ENCODE peak calls at places on chromosomes 2 and 18, in ten cellular contexts. One of them, this sample, is unnamed.

GRCh38 chr2:46645681-46646162 is 166.4 kb downstream of the TMEM247 start:
- DNase-seq in COR-L47: no peak
- DNase-seq in iris pigment epithelial cell: peak
- DNase-seq in kidney glomerular epithelial cell: no peak
- DNase-seq in posterior cingulate gyrus: no peak
- DNase-seq in OCI-LY7: no peak
- DNase-seq in CD4-positive, alpha-beta T cell: no peak
- DNase-seq in NCI-H510A treated with DMSO at 0.1 percent for 48 hours: peak
- DNase-seq in ovary: peak
- DNase-seq in uterus: peak
- DNase-seq in this sample: no peak

GRCh38 chr2:198296665-198297308 is 492.4 kb downstream of the PLCL1 start:
- DNase-seq in NCI-H510A treated with DMSO at 0.1 percent for 48 hours: peak
- DNase-seq in iris pigment epithelial cell: peak
- DNase-seq in COR-L47: peak
- DNase-seq in uterus: peak
- DNase-seq in OCI-LY7: peak
- DNase-seq in posterior cingulate gyrus: peak
- DNase-seq in ovary: peak
- DNase-seq in kidney glomerular epithelial cell: peak
- DNase-seq in CD4-positive, alpha-beta T cell: peak
- DNase-seq in this sample: peak

GRCh38 chr2:231348173-231348572 is 47.3 kb upstream of the B3GNT7 start:
- DNase-seq in OCI-LY7: no peak
- DNase-seq in kidney glomerular epithelial cell: no peak
- DNase-seq in posterior cingulate gyrus: no peak
- DNase-seq in COR-L47: no peak
- DNase-seq in ovary: no peak
- DNase-seq in CD4-positive, alpha-beta T cell: no peak
- DNase-seq in NCI-H510A treated with DMSO at 0.1 percent for 48 hours: no peak
- DNase-seq in iris pigment epithelial cell: peak
- DNase-seq in uterus: no peak
- DNase-seq in this sample: no peak

GRCh38 chr2:129460643-129461198 is 518.7 kb upstream of the RAB6C start:
- DNase-seq in COR-L47: no peak
- DNase-seq in OCI-LY7: no peak
- DNase-seq in posterior cingulate gyrus: no peak
- DNase-seq in CD4-positive, alpha-beta T cell: no peak
- DNase-seq in kidney glomerular epithelial cell: no peak
- DNase-seq in uterus: no peak
- DNase-seq in ovary: no peak
- DNase-seq in NCI-H510A treated with DMSO at 0.1 percent for 48 hours: no peak
- DNase-seq in iris pigment epithelial cell: no peak
- DNase-seq in this sample: no peak

GRCh38 chr18:50816767-50817166 is 3.0 kb downstream of the MRO start:
- DNase-seq in uterus: no peak
- DNase-seq in NCI-H510A treated with DMSO at 0.1 percent for 48 hours: no peak
- DNase-seq in kidney glomerular epithelial cell: peak
- DNase-seq in OCI-LY7: peak
- DNase-seq in posterior cingulate gyrus: no peak
- DNase-seq in CD4-positive, alpha-beta T cell: no peak
- DNase-seq in ovary: no peak
- DNase-seq in COR-L47: no peak
- DNase-seq in iris pigment epithelial cell: peak
- DNase-seq in this sample: no peak

GRCh38 chr18:31943895-31944816 is 1.2 kb upstream of the TRAPPC8 start:
- DNase-seq in ovary: no peak
- DNase-seq in NCI-H510A treated with DMSO at 0.1 percent for 48 hours: no peak
- DNase-seq in kidney glomerular epithelial cell: peak
- DNase-seq in OCI-LY7: no peak
- DNase-seq in uterus: no peak
- DNase-seq in iris pigment epithelial cell: no peak
- DNase-seq in CD4-positive, alpha-beta T cell: no peak
- DNase-seq in posterior cingulate gyrus: no peak
- DNase-seq in COR-L47: no peak
- DNase-seq in this sample: no peak

GRCh38 chr18:77063256-77063655 is 69.3 kb downstream of the MBP start:
- DNase-seq in OCI-LY7: peak
- DNase-seq in ovary: no peak
- DNase-seq in COR-L47: no peak
- DNase-seq in iris pigment epithelial cell: peak
- DNase-seq in NCI-H510A treated with DMSO at 0.1 percent for 48 hours: no peak
- DNase-seq in posterior cingulate gyrus: no peak
- DNase-seq in CD4-positive, alpha-beta T cell: peak
- DNase-seq in kidney glomerular epithelial cell: peak
- DNase-seq in uterus: no peak
- DNase-seq in this sample: peak

GRCh38 chr2:229714736-229715541 is 584 bp upstream of the DNER start:
- DNase-seq in OCI-LY7: no peak
- DNase-seq in COR-L47: no peak
- DNase-seq in uterus: no peak
- DNase-seq in kidney glomerular epithelial cell: peak
- DNase-seq in ovary: no peak
- DNase-seq in iris pigment epithelial cell: peak
- DNase-seq in CD4-positive, alpha-beta T cell: no peak
- DNase-seq in posterior cingulate gyrus: peak
- DNase-seq in NCI-H510A treated with DMSO at 0.1 percent for 48 hours: peak
- DNase-seq in this sample: peak

GRCh38 chr2:232506713-232507112 is 13.5 kb upstream of the PRSS56 start:
- DNase-seq in CD4-positive, alpha-beta T cell: no peak
- DNase-seq in kidney glomerular epithelial cell: no peak
- DNase-seq in uterus: no peak
- DNase-seq in posterior cingulate gyrus: no peak
- DNase-seq in COR-L47: no peak
- DNase-seq in NCI-H510A treated with DMSO at 0.1 percent for 48 hours: no peak
- DNase-seq in OCI-LY7: no peak
- DNase-seq in ovary: peak
- DNase-seq in iris pigment epithelial cell: no peak
- DNase-seq in this sample: no peak

GRCh38 chr2:207532676-207533075 is 2.9 kb downstream of the CREB1 start:
- DNase-seq in CD4-positive, alpha-beta T cell: no peak
- DNase-seq in kidney glomerular epithelial cell: no peak
- DNase-seq in OCI-LY7: no peak
- DNase-seq in iris pigment epithelial cell: no peak
- DNase-seq in posterior cingulate gyrus: no peak
- DNase-seq in NCI-H510A treated with DMSO at 0.1 percent for 48 hours: no peak
- DNase-seq in uterus: no peak
- DNase-seq in COR-L47: no peak
- DNase-seq in ovary: no peak
- DNase-seq in this sample: no peak

GRCh38 chr2:219386532-219387280 is 1.0 kb downstream of the DNPEP start:
- DNase-seq in posterior cingulate gyrus: no peak
- DNase-seq in COR-L47: no peak
- DNase-seq in uterus: no peak
- DNase-seq in CD4-positive, alpha-beta T cell: no peak
- DNase-seq in NCI-H510A treated with DMSO at 0.1 percent for 48 hours: no peak
- DNase-seq in OCI-LY7: peak
- DNase-seq in ovary: peak
- DNase-seq in kidney glomerular epithelial cell: no peak
- DNase-seq in iris pigment epithelial cell: no peak
- DNase-seq in this sample: no peak

GRCh38 chr2:29923110-29923721 is 1.8 kb upstream of the ALK start:
- DNase-seq in OCI-LY7: peak
- DNase-seq in ovary: no peak
- DNase-seq in uterus: peak
- DNase-seq in iris pigment epithelial cell: peak
- DNase-seq in posterior cingulate gyrus: peak
- DNase-seq in COR-L47: peak
- DNase-seq in kidney glomerular epithelial cell: peak
- DNase-seq in NCI-H510A treated with DMSO at 0.1 percent for 48 hours: peak
- DNase-seq in CD4-positive, alpha-beta T cell: peak
- DNase-seq in this sample: peak

GRCh38 chr2:50344509-50345106 is 687.3 kb downstream of the NRXN1 start:
- DNase-seq in uterus: no peak
- DNase-seq in posterior cingulate gyrus: peak
- DNase-seq in NCI-H510A treated with DMSO at 0.1 percent for 48 hours: no peak
- DNase-seq in ovary: no peak
- DNase-seq in iris pigment epithelial cell: no peak
- DNase-seq in CD4-positive, alpha-beta T cell: no peak
- DNase-seq in kidney glomerular epithelial cell: no peak
- DNase-seq in COR-L47: no peak
- DNase-seq in OCI-LY7: peak
- DNase-seq in this sample: no peak

GRCh38 chr2:112482309-112483046 is 522 bp downstream of the TTL start:
- DNase-seq in CD4-positive, alpha-beta T cell: peak
- DNase-seq in NCI-H510A treated with DMSO at 0.1 percent for 48 hours: peak
- DNase-seq in iris pigment epithelial cell: peak
- DNase-seq in COR-L47: peak
- DNase-seq in uterus: peak
- DNase-seq in OCI-LY7: peak
- DNase-seq in kidney glomerular epithelial cell: peak
- DNase-seq in ovary: peak
- DNase-seq in posterior cingulate gyrus: peak
- DNase-seq in this sample: peak

GRCh38 chr18:27839141-27839540 is 337.8 kb downstream of the CDH2 start:
- DNase-seq in NCI-H510A treated with DMSO at 0.1 percent for 48 hours: no peak
- DNase-seq in ovary: no peak
- DNase-seq in uterus: no peak
- DNase-seq in iris pigment epithelial cell: peak
- DNase-seq in kidney glomerular epithelial cell: peak
- DNase-seq in COR-L47: no peak
- DNase-seq in CD4-positive, alpha-beta T cell: no peak
- DNase-seq in posterior cingulate gyrus: no peak
- DNase-seq in OCI-LY7: no peak
- DNase-seq in this sample: no peak

GRCh38 chr2:85134255-85135065 is 1.3 kb downstream of the TCF7L1 start:
- DNase-seq in COR-L47: no peak
- DNase-seq in kidney glomerular epithelial cell: no peak
- DNase-seq in posterior cingulate gyrus: no peak
- DNase-seq in iris pigment epithelial cell: peak
- DNase-seq in OCI-LY7: no peak
- DNase-seq in NCI-H510A treated with DMSO at 0.1 percent for 48 hours: no peak
- DNase-seq in CD4-positive, alpha-beta T cell: no peak
- DNase-seq in uterus: peak
- DNase-seq in ovary: peak
- DNase-seq in this sample: no peak

GRCh38 chr2:119465687-119466086 is 34.0 kb downstream of the TMEM37 start:
- DNase-seq in posterior cingulate gyrus: no peak
- DNase-seq in kidney glomerular epithelial cell: no peak
- DNase-seq in CD4-positive, alpha-beta T cell: no peak
- DNase-seq in ovary: no peak
- DNase-seq in OCI-LY7: no peak
- DNase-seq in uterus: no peak
- DNase-seq in COR-L47: no peak
- DNase-seq in NCI-H510A treated with DMSO at 0.1 percent for 48 hours: no peak
- DNase-seq in iris pigment epithelial cell: no peak
- DNase-seq in this sample: no peak

GRCh38 chr18:72742002-72742401 is 125.8 kb downstream of the NETO1 start:
- DNase-seq in OCI-LY7: no peak
- DNase-seq in iris pigment epithelial cell: no peak
- DNase-seq in CD4-positive, alpha-beta T cell: no peak
- DNase-seq in uterus: no peak
- DNase-seq in kidney glomerular epithelial cell: no peak
- DNase-seq in COR-L47: no peak
- DNase-seq in ovary: no peak
- DNase-seq in NCI-H510A treated with DMSO at 0.1 percent for 48 hours: no peak
- DNase-seq in posterior cingulate gyrus: no peak
- DNase-seq in this sample: no peak

GRCh38 chr2:113283704-113284284 is 5.1 kb upstream of the PAX8 start:
- DNase-seq in NCI-H510A treated with DMSO at 0.1 percent for 48 hours: no peak
- DNase-seq in uterus: peak
- DNase-seq in CD4-positive, alpha-beta T cell: no peak
- DNase-seq in posterior cingulate gyrus: no peak
- DNase-seq in OCI-LY7: no peak
- DNase-seq in kidney glomerular epithelial cell: peak
- DNase-seq in COR-L47: no peak
- DNase-seq in iris pigment epithelial cell: peak
- DNase-seq in ovary: no peak
- DNase-seq in this sample: no peak

GRCh38 chr2:84526562-84526961 is 10.3 kb downstream of the DNAH6 start:
- DNase-seq in iris pigment epithelial cell: peak
- DNase-seq in ovary: no peak
- DNase-seq in uterus: no peak
- DNase-seq in posterior cingulate gyrus: no peak
- DNase-seq in OCI-LY7: no peak
- DNase-seq in COR-L47: no peak
- DNase-seq in kidney glomerular epithelial cell: no peak
- DNase-seq in NCI-H510A treated with DMSO at 0.1 percent for 48 hours: no peak
- DNase-seq in CD4-positive, alpha-beta T cell: no peak
- DNase-seq in this sample: no peak

GRCh38 chr2:37890893-37891495 is 34.1 kb upstream of the RMDN2 start:
- DNase-seq in OCI-LY7: peak
- DNase-seq in iris pigment epithelial cell: peak
- DNase-seq in posterior cingulate gyrus: peak
- DNase-seq in ovary: peak
- DNase-seq in COR-L47: peak
- DNase-seq in kidney glomerular epithelial cell: peak
- DNase-seq in uterus: peak
- DNase-seq in NCI-H510A treated with DMSO at 0.1 percent for 48 hours: peak
- DNase-seq in CD4-positive, alpha-beta T cell: peak
- DNase-seq in this sample: peak

GRCh38 chr2:33267745-33268144 is 208.7 kb upstream of the RASGRP3 start:
- DNase-seq in uterus: no peak
- DNase-seq in iris pigment epithelial cell: peak
- DNase-seq in OCI-LY7: no peak
- DNase-seq in NCI-H510A treated with DMSO at 0.1 percent for 48 hours: no peak
- DNase-seq in ovary: no peak
- DNase-seq in posterior cingulate gyrus: no peak
- DNase-seq in COR-L47: no peak
- DNase-seq in CD4-positive, alpha-beta T cell: no peak
- DNase-seq in kidney glomerular epithelial cell: no peak
- DNase-seq in this sample: no peak

GRCh38 chr2:44938287-44939073 is 3.0 kb upstream of the SIX3 start:
- DNase-seq in COR-L47: no peak
- DNase-seq in kidney glomerular epithelial cell: no peak
- DNase-seq in NCI-H510A treated with DMSO at 0.1 percent for 48 hours: peak
- DNase-seq in iris pigment epithelial cell: no peak
- DNase-seq in ovary: no peak
- DNase-seq in OCI-LY7: no peak
- DNase-seq in uterus: no peak
- DNase-seq in CD4-positive, alpha-beta T cell: no peak
- DNase-seq in posterior cingulate gyrus: no peak
- DNase-seq in this sample: no peak

GRCh38 chr2:181394741-181395437 is 62.3 kb upstream of the ITGA4 start:
- DNase-seq in OCI-LY7: no peak
- DNase-seq in posterior cingulate gyrus: no peak
- DNase-seq in kidney glomerular epithelial cell: no peak
- DNase-seq in uterus: no peak
- DNase-seq in NCI-H510A treated with DMSO at 0.1 percent for 48 hours: no peak
- DNase-seq in COR-L47: no peak
- DNase-seq in iris pigment epithelial cell: no peak
- DNase-seq in CD4-positive, alpha-beta T cell: no peak
- DNase-seq in ovary: no peak
- DNase-seq in this sample: no peak

GRCh38 chr2:102848366-102848839 is 86.6 kb downstream of the TMEM182 start:
- DNase-seq in uterus: no peak
- DNase-seq in CD4-positive, alpha-beta T cell: no peak
- DNase-seq in posterior cingulate gyrus: peak
- DNase-seq in COR-L47: peak
- DNase-seq in kidney glomerular epithelial cell: peak
- DNase-seq in NCI-H510A treated with DMSO at 0.1 percent for 48 hours: peak
- DNase-seq in iris pigment epithelial cell: peak
- DNase-seq in OCI-LY7: no peak
- DNase-seq in ovary: peak
- DNase-seq in this sample: no peak

GRCh38 chr2:178317807-178318206 is 123.5 kb downstream of the OSBPL6 start:
- DNase-seq in COR-L47: no peak
- DNase-seq in CD4-positive, alpha-beta T cell: no peak
- DNase-seq in ovary: no peak
- DNase-seq in uterus: no peak
- DNase-seq in posterior cingulate gyrus: no peak
- DNase-seq in iris pigment epithelial cell: peak
- DNase-seq in NCI-H510A treated with DMSO at 0.1 percent for 48 hours: peak
- DNase-seq in OCI-LY7: no peak
- DNase-seq in kidney glomerular epithelial cell: no peak
- DNase-seq in this sample: no peak

GRCh38 chr2:222993920-222994650 is 57.9 kb upstream of the KCNE4 start:
- DNase-seq in ovary: peak
- DNase-seq in OCI-LY7: no peak
- DNase-seq in CD4-positive, alpha-beta T cell: no peak
- DNase-seq in NCI-H510A treated with DMSO at 0.1 percent for 48 hours: no peak
- DNase-seq in kidney glomerular epithelial cell: peak
- DNase-seq in COR-L47: peak
- DNase-seq in iris pigment epithelial cell: peak
- DNase-seq in posterior cingulate gyrus: peak
- DNase-seq in uterus: peak
- DNase-seq in this sample: no peak

GRCh38 chr2:208195477-208195876 is 5.6 kb upstream of the C2orf80 start:
- DNase-seq in COR-L47: no peak
- DNase-seq in CD4-positive, alpha-beta T cell: no peak
- DNase-seq in iris pigment epithelial cell: no peak
- DNase-seq in NCI-H510A treated with DMSO at 0.1 percent for 48 hours: no peak
- DNase-seq in posterior cingulate gyrus: no peak
- DNase-seq in ovary: no peak
- DNase-seq in OCI-LY7: no peak
- DNase-seq in kidney glomerular epithelial cell: no peak
- DNase-seq in uterus: no peak
- DNase-seq in this sample: no peak